ENCODE peak calls at places on chromosomes 16 and 17, in ten cellular contexts. One of them, this sample, is unnamed.

GRCh38 chr17:16432017-16432416 is 16.6 kb downstream of the TRPV2 start:
- DNase-seq in choroid plexus epithelial cell: no peak
- DNase-seq in lower lobe of right lung: no peak
- DNase-seq in breast epithelium: no peak
- DNase-seq in upper lobe of left lung: no peak
- DNase-seq in A549: no peak
- DNase-seq in brain microvascular endothelial cell: no peak
- DNase-seq in mammary epithelial cell: no peak
- DNase-seq in neural crest cell: no peak
- DNase-seq in AG10803: no peak
- DNase-seq in this sample: no peak

GRCh38 chr16:9836118-9836736 is 346.0 kb downstream of the GRIN2A start:
- DNase-seq in mammary epithelial cell: no peak
- DNase-seq in A549: no peak
- DNase-seq in upper lobe of left lung: no peak
- DNase-seq in AG10803: peak
- DNase-seq in neural crest cell: peak
- DNase-seq in breast epithelium: no peak
- DNase-seq in brain microvascular endothelial cell: peak
- DNase-seq in choroid plexus epithelial cell: peak
- DNase-seq in lower lobe of right lung: no peak
- DNase-seq in this sample: no peak

GRCh38 chr17:14086189-14086588 is 16.9 kb downstream of the COX10 start:
- DNase-seq in mammary epithelial cell: no peak
- DNase-seq in AG10803: no peak
- DNase-seq in brain microvascular endothelial cell: no peak
- DNase-seq in upper lobe of left lung: no peak
- DNase-seq in breast epithelium: no peak
- DNase-seq in neural crest cell: no peak
- DNase-seq in lower lobe of right lung: no peak
- DNase-seq in choroid plexus epithelial cell: no peak
- DNase-seq in A549: no peak
- DNase-seq in this sample: no peak

GRCh38 chr17:57785032-57785431 is 39.9 kb upstream of the CCDC182 start:
- DNase-seq in breast epithelium: no peak
- DNase-seq in A549: no peak
- DNase-seq in mammary epithelial cell: no peak
- DNase-seq in AG10803: no peak
- DNase-seq in choroid plexus epithelial cell: peak
- DNase-seq in neural crest cell: no peak
- DNase-seq in brain microvascular endothelial cell: no peak
- DNase-seq in lower lobe of right lung: no peak
- DNase-seq in upper lobe of left lung: no peak
- DNase-seq in this sample: no peak

GRCh38 chr17:68843522-68843921 is 111.7 kb downstream of the ABCA8 start:
- DNase-seq in A549: no peak
- DNase-seq in AG10803: peak
- DNase-seq in mammary epithelial cell: no peak
- DNase-seq in lower lobe of right lung: no peak
- DNase-seq in breast epithelium: no peak
- DNase-seq in upper lobe of left lung: no peak
- DNase-seq in choroid plexus epithelial cell: no peak
- DNase-seq in brain microvascular endothelial cell: no peak
- DNase-seq in neural crest cell: no peak
- DNase-seq in this sample: no peak

GRCh38 chr16:55701442-55702319 is 45.9 kb downstream of the SLC6A2 start:
- DNase-seq in neural crest cell: peak
- DNase-seq in upper lobe of left lung: no peak
- DNase-seq in brain microvascular endothelial cell: peak
- DNase-seq in lower lobe of right lung: peak
- DNase-seq in A549: peak
- DNase-seq in choroid plexus epithelial cell: peak
- DNase-seq in AG10803: peak
- DNase-seq in breast epithelium: peak
- DNase-seq in mammary epithelial cell: peak
- DNase-seq in this sample: peak

GRCh38 chr16:88921603-88921995 is 55.1 kb upstream of the PABPN1L start:
- DNase-seq in mammary epithelial cell: no peak
- DNase-seq in brain microvascular endothelial cell: no peak
- DNase-seq in upper lobe of left lung: peak
- DNase-seq in lower lobe of right lung: no peak
- DNase-seq in A549: no peak
- DNase-seq in breast epithelium: no peak
- DNase-seq in choroid plexus epithelial cell: no peak
- DNase-seq in neural crest cell: no peak
- DNase-seq in AG10803: no peak
- DNase-seq in this sample: no peak

GRCh38 chr17:31693433-31694210 is 165.4 kb downstream of the COPRS start:
- DNase-seq in choroid plexus epithelial cell: no peak
- DNase-seq in brain microvascular endothelial cell: no peak
- DNase-seq in AG10803: no peak
- DNase-seq in A549: no peak
- DNase-seq in lower lobe of right lung: no peak
- DNase-seq in mammary epithelial cell: no peak
- DNase-seq in upper lobe of left lung: no peak
- DNase-seq in neural crest cell: no peak
- DNase-seq in breast epithelium: no peak
- DNase-seq in this sample: no peak

GRCh38 chr17:30532871-30533270 is 55.7 kb downstream of the GOSR1 start:
- DNase-seq in A549: no peak
- DNase-seq in neural crest cell: no peak
- DNase-seq in brain microvascular endothelial cell: no peak
- DNase-seq in choroid plexus epithelial cell: no peak
- DNase-seq in breast epithelium: no peak
- DNase-seq in lower lobe of right lung: no peak
- DNase-seq in mammary epithelial cell: no peak
- DNase-seq in upper lobe of left lung: no peak
- DNase-seq in AG10803: no peak
- DNase-seq in this sample: no peak

GRCh38 chr17:42017866-42018200 is 594 bp upstream of the DNAJC7 start:
- DNase-seq in lower lobe of right lung: no peak
- DNase-seq in upper lobe of left lung: no peak
- DNase-seq in AG10803: no peak
- DNase-seq in breast epithelium: no peak
- DNase-seq in A549: no peak
- DNase-seq in choroid plexus epithelial cell: no peak
- DNase-seq in neural crest cell: no peak
- DNase-seq in mammary epithelial cell: no peak
- DNase-seq in brain microvascular endothelial cell: no peak
- DNase-seq in this sample: no peak

GRCh38 chr16:88939814-88940195 is 37.2 kb downstream of the CBFA2T3 start:
- DNase-seq in brain microvascular endothelial cell: no peak
- DNase-seq in choroid plexus epithelial cell: no peak
- DNase-seq in neural crest cell: no peak
- DNase-seq in lower lobe of right lung: peak
- DNase-seq in breast epithelium: no peak
- DNase-seq in mammary epithelial cell: no peak
- DNase-seq in upper lobe of left lung: peak
- DNase-seq in AG10803: no peak
- DNase-seq in A549: no peak
- DNase-seq in this sample: no peak

GRCh38 chr17:49365667-49366066 is 3.6 kb upstream of the ZNF652 start:
- DNase-seq in AG10803: peak
- DNase-seq in mammary epithelial cell: no peak
- DNase-seq in breast epithelium: no peak
- DNase-seq in lower lobe of right lung: no peak
- DNase-seq in choroid plexus epithelial cell: peak
- DNase-seq in brain microvascular endothelial cell: no peak
- DNase-seq in A549: peak
- DNase-seq in upper lobe of left lung: no peak
- DNase-seq in neural crest cell: no peak
- DNase-seq in this sample: no peak

GRCh38 chr17:50169121-50169764 is 3.4 kb downstream of the SGCA start:
- DNase-seq in choroid plexus epithelial cell: peak
- DNase-seq in neural crest cell: peak
- DNase-seq in upper lobe of left lung: no peak
- DNase-seq in brain microvascular endothelial cell: no peak
- DNase-seq in AG10803: peak
- DNase-seq in mammary epithelial cell: peak
- DNase-seq in breast epithelium: no peak
- DNase-seq in lower lobe of right lung: peak
- DNase-seq in A549: peak
- DNase-seq in this sample: peak

GRCh38 chr17:80898706-80899105 is 92.9 kb upstream of the CHMP6 start:
- DNase-seq in brain microvascular endothelial cell: no peak
- DNase-seq in AG10803: no peak
- DNase-seq in upper lobe of left lung: peak
- DNase-seq in A549: no peak
- DNase-seq in lower lobe of right lung: no peak
- DNase-seq in neural crest cell: no peak
- DNase-seq in mammary epithelial cell: no peak
- DNase-seq in choroid plexus epithelial cell: no peak
- DNase-seq in breast epithelium: no peak
- DNase-seq in this sample: no peak
- TF ChIP-seq CTCF in brain microvascular endothelial cell: no peak
- TF ChIP-seq CTCF in AG10803: no peak
- TF ChIP-seq CTCF in upper lobe of left lung: no peak
- TF ChIP-seq CTCF in A549: no peak
- TF ChIP-seq CTCF in lower lobe of right lung: no peak
- TF ChIP-seq CTCF in neural crest cell: no peak
- TF ChIP-seq CTCF in mammary epithelial cell: no peak
- TF ChIP-seq CTCF in choroid plexus epithelial cell: no peak
- TF ChIP-seq CTCF in breast epithelium: no peak
- TF ChIP-seq CTCF in this sample: no peak

DNA sequence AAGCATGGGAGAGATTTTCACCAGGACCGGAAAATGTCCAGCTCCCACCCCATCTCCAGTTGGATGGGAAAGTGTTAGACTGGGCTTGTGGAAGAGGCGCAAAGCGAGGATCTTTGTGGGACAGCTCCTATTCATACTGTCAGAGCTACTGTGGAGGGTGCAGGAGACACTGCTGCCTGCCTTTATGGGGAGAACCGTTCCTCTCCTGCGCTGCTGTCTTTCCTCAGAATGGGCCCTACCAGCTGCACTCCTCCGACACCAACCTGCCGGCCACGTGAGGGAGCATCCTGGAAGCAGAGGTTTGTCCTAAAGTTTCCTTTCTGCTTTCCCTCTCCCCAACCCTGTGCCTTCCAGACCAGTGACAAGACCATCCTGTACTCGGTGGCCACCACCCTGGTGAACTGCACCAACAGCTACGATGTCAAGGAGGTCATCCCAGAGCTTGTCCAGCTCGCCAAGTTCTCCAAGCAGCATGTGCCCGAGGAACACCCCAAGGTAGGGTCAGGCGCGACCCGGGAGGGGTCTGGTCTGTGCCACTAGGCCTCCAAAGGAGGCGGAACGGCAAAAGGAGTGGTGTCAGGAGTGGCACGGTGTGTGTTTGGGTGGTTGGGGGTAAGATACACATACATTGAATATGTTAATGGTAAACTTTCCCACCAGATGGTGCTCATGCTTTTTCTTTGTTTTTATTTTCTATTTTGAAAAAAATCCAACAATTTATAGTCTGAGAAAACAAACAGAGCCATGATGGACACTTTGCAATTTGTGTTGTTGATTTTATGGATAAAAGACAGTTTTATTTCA is 23.0 kb downstream of the SLC35G3 start:
- DNase-seq in neural crest cell: no peak
- DNase-seq in brain microvascular endothelial cell: no peak
- DNase-seq in breast epithelium: no peak
- DNase-seq in choroid plexus epithelial cell: peak
- DNase-seq in lower lobe of right lung: no peak
- DNase-seq in mammary epithelial cell: peak
- DNase-seq in upper lobe of left lung: peak
- DNase-seq in A549: peak
- DNase-seq in AG10803: peak
- DNase-seq in this sample: peak
- TF ChIP-seq CTCF in neural crest cell: no peak
- TF ChIP-seq CTCF in brain microvascular endothelial cell: peak
- TF ChIP-seq CTCF in breast epithelium: peak
- TF ChIP-seq CTCF in choroid plexus epithelial cell: peak
- TF ChIP-seq CTCF in lower lobe of right lung: peak
- TF ChIP-seq CTCF in mammary epithelial cell: peak
- TF ChIP-seq CTCF in upper lobe of left lung: no peak
- TF ChIP-seq CTCF in A549: peak
- TF ChIP-seq CTCF in AG10803: peak
- TF ChIP-seq CTCF in this sample: peak

GRCh38 chr16:66519482-66519881 is 30.4 kb downstream of the TK2 start:
- DNase-seq in mammary epithelial cell: no peak
- DNase-seq in lower lobe of right lung: no peak
- DNase-seq in neural crest cell: no peak
- DNase-seq in upper lobe of left lung: no peak
- DNase-seq in breast epithelium: no peak
- DNase-seq in A549: no peak
- DNase-seq in brain microvascular endothelial cell: no peak
- DNase-seq in AG10803: no peak
- DNase-seq in choroid plexus epithelial cell: no peak
- DNase-seq in this sample: no peak

GRCh38 chr16:66516808-66517585 is 32.9 kb downstream of the TK2 start:
- DNase-seq in lower lobe of right lung: peak
- DNase-seq in neural crest cell: peak
- DNase-seq in mammary epithelial cell: peak
- DNase-seq in upper lobe of left lung: no peak
- DNase-seq in A549: peak
- DNase-seq in choroid plexus epithelial cell: peak
- DNase-seq in brain microvascular endothelial cell: peak
- DNase-seq in breast epithelium: peak
- DNase-seq in AG10803: peak
- DNase-seq in this sample: peak

GRCh38 chr16:66517586-66518263 is 32.2 kb downstream of the TK2 start:
- DNase-seq in lower lobe of right lung: no peak
- DNase-seq in breast epithelium: no peak
- DNase-seq in mammary epithelial cell: no peak
- DNase-seq in choroid plexus epithelial cell: no peak
- DNase-seq in upper lobe of left lung: no peak
- DNase-seq in brain microvascular endothelial cell: no peak
- DNase-seq in AG10803: no peak
- DNase-seq in neural crest cell: no peak
- DNase-seq in A549: peak
- DNase-seq in this sample: no peak

GRCh38 chr16:66515543-66516171 is 34.3 kb downstream of the TK2 start:
- DNase-seq in mammary epithelial cell: no peak
- DNase-seq in brain microvascular endothelial cell: peak
- DNase-seq in neural crest cell: no peak
- DNase-seq in AG10803: peak
- DNase-seq in lower lobe of right lung: no peak
- DNase-seq in A549: peak
- DNase-seq in upper lobe of left lung: no peak
- DNase-seq in breast epithelium: no peak
- DNase-seq in choroid plexus epithelial cell: peak
- DNase-seq in this sample: peak

GRCh38 chr16:66516172-66516807 is 33.6 kb downstream of the TK2 start:
- DNase-seq in mammary epithelial cell: no peak
- DNase-seq in upper lobe of left lung: no peak
- DNase-seq in brain microvascular endothelial cell: no peak
- DNase-seq in breast epithelium: no peak
- DNase-seq in neural crest cell: no peak
- DNase-seq in A549: no peak
- DNase-seq in lower lobe of right lung: no peak
- DNase-seq in choroid plexus epithelial cell: no peak
- DNase-seq in AG10803: no peak
- DNase-seq in this sample: no peak
- TF ChIP-seq CTCF in mammary epithelial cell: no peak
- TF ChIP-seq CTCF in upper lobe of left lung: no peak
- TF ChIP-seq CTCF in brain microvascular endothelial cell: no peak
- TF ChIP-seq CTCF in breast epithelium: no peak
- TF ChIP-seq CTCF in neural crest cell: no peak
- TF ChIP-seq CTCF in A549: no peak
- TF ChIP-seq CTCF in lower lobe of right lung: no peak
- TF ChIP-seq CTCF in choroid plexus epithelial cell: no peak
- TF ChIP-seq CTCF in AG10803: no peak
- TF ChIP-seq CTCF in this sample: no peak

GRCh38 chr17:65434251-65434650 is 127.2 kb downstream of the AXIN2 start:
- DNase-seq in A549: no peak
- DNase-seq in brain microvascular endothelial cell: no peak
- DNase-seq in upper lobe of left lung: no peak
- DNase-seq in AG10803: peak
- DNase-seq in choroid plexus epithelial cell: no peak
- DNase-seq in neural crest cell: no peak
- DNase-seq in mammary epithelial cell: no peak
- DNase-seq in lower lobe of right lung: no peak
- DNase-seq in breast epithelium: no peak
- DNase-seq in this sample: no peak
- TF ChIP-seq CTCF in A549: no peak
- TF ChIP-seq CTCF in brain microvascular endothelial cell: no peak
- TF ChIP-seq CTCF in upper lobe of left lung: no peak
- TF ChIP-seq CTCF in AG10803: no peak
- TF ChIP-seq CTCF in choroid plexus epithelial cell: no peak
- TF ChIP-seq CTCF in neural crest cell: no peak
- TF ChIP-seq CTCF in mammary epithelial cell: no peak
- TF ChIP-seq CTCF in lower lobe of right lung: no peak
- TF ChIP-seq CTCF in breast epithelium: no peak
- TF ChIP-seq CTCF in this sample: no peak

This sample was measured in MCF 10A.